ENCODE peak calls at places on chromosomes 5 and 9, in ten cellular contexts. P is NCI-H1092; L is A549; M is stimulated activated CD8-positive, alpha-beta memory T cell treated with anti-CD3 and anti-CD28 coated beads, Interleukin-7, amount 100 ng/mL, for 24 hours; I is prostate gland; H is head of caudate nucleus; S is chondrocyte; O is DMS153; A is hypothalamus; V is naive thymus-derived CD8-positive, alpha-beta T cell. N is an unnamed sample.

GRCh38 chr5:149561848-149562247 is 10.6 kb upstream of the CSNK1A1 start:
- DNase-seq in O (no peak), P (no peak), I (no peak), L (peak), M (no peak), H (no peak), A (no peak), S (no peak), V (no peak), N (peak)

GRCh38 chr5:143703659-143704058 is 108.3 kb upstream of the HMHB1 start:
- DNase-seq in O (no peak), P (no peak), A (no peak), S (no peak), L (no peak), V (no peak), M (no peak), I (no peak), H (no peak), N (no peak)

GRCh38 chr5:122985954-122986721 is 50.4 kb downstream of the PPIC start:
- DNase-seq in L (no peak), V (no peak), O (no peak), S (no peak), A (no peak), I (no peak), M (no peak), H (no peak), P (no peak), N (no peak)

GRCh38 chr5:60435808-60436207 is 264.2 kb downstream of the DEPDC1B start:
- DNase-seq in L (no peak), V (no peak), H (no peak), A (no peak), I (no peak), P (no peak), O (no peak), S (no peak), M (no peak), N (no peak)

GRCh38 chr5:174999581-174999980 is 275.2 kb downstream of the MSX2 start:
- DNase-seq in L (no peak), M (no peak), O (no peak), I (no peak), A (no peak), V (no peak), P (no peak), H (no peak), S (no peak), N (no peak)

GRCh38 chr9:18658764-18659705 is 185.1 kb downstream of the ADAMTSL1 start:
- DNase-seq in H (no peak), P (no peak), I (no peak), A (no peak), V (no peak), S (no peak), L (no peak), M (no peak), O (no peak), N (peak)

GRCh38 chr5:169249001-169249400 is 51.9 kb downstream of the SLIT3 start:
- DNase-seq in I (no peak), A (no peak), M (no peak), S (no peak), L (no peak), V (no peak), P (no peak), H (no peak), O (no peak), N (peak)

GRCh38 chr5:33400675-33401074 is 40.1 kb upstream of the TARS1 start:
- DNase-seq in V (no peak), P (no peak), S (no peak), H (no peak), A (no peak), O (no peak), L (no peak), M (no peak), I (no peak), N (no peak)

GRCh38 chr5:153827407-153827806 is 211.3 kb downstream of the FAM114A2 start:
- DNase-seq in H (peak), I (no peak), L (peak), A (no peak), P (no peak), S (no peak), V (no peak), M (no peak), O (no peak), N (peak)

GRCh38 chr5:157204765-157205164 is 24.1 kb downstream of the ITK start:
- DNase-seq in V (peak), I (no peak), S (no peak), O (no peak), A (no peak), P (no peak), H (no peak), L (no peak), M (no peak), N (no peak)

GRCh38 chr5:125798311-125798710 is 624.9 kb upstream of the GRAMD2B start:
- DNase-seq in S (no peak), V (no peak), L (peak), M (no peak), H (no peak), O (no peak), I (no peak), A (no peak), P (no peak), N (peak)

GRCh38 chr5:31193591-31194457 is at the start of gene CDH6:
- DNase-seq in M (no peak), A (peak), O (no peak), H (peak), I (no peak), S (peak), L (peak), V (no peak), P (peak), N (peak)

GRCh38 chr9:126827227-126827626 is 22.4 kb downstream of the ZBTB43 start:
- DNase-seq in V (no peak), P (no peak), H (no peak), A (no peak), I (no peak), S (no peak), M (no peak), O (no peak), L (no peak), N (no peak)

GRCh38 chr5:179879690-179880010 is 21.0 kb upstream of the MRNIP start:
- DNase-seq in I (no peak), L (no peak), V (no peak), O (no peak), P (no peak), M (no peak), S (peak), A (no peak), H (no peak), N (no peak)

GRCh38 chr5:127281609-127282008 is 9.0 kb upstream of the MEGF10 start:
- DNase-seq in S (no peak), I (no peak), O (no peak), L (no peak), A (no peak), H (no peak), M (no peak), V (no peak), P (no peak), N (no peak)

GRCh38 chr9:72577212-72577753 is 55.9 kb downstream of the TMC1 start:
- DNase-seq in A (no peak), M (no peak), V (no peak), P (no peak), O (peak), L (peak), S (no peak), H (no peak), I (peak), N (peak)

GRCh38 chr9:70678153-70678552 is 263.7 kb upstream of the KLF9 start:
- DNase-seq in I (no peak), P (no peak), M (no peak), S (no peak), V (no peak), A (no peak), L (no peak), O (no peak), H (no peak), N (no peak)

GRCh38 chr5:171467107-171467506 is 47.7 kb downstream of the FGF18 start:
- DNase-seq in V (no peak), I (no peak), S (no peak), H (no peak), A (no peak), M (no peak), L (no peak), O (no peak), P (no peak), N (no peak)

GRCh38 chr9:69945671-69946141 is 97.9 kb upstream of the MAMDC2 start:
- DNase-seq in S (no peak), V (no peak), H (peak), O (peak), P (no peak), L (peak), M (no peak), A (no peak), I (no peak), N (peak)

GRCh38 chr5:176739461-176740051 is 70.8 kb upstream of the UNC5A start:
- DNase-seq in P (peak), L (no peak), S (no peak), A (no peak), O (peak), V (no peak), I (no peak), H (peak), M (no peak), N (no peak)

GRCh38 chr5:113199122-113199905 is 222.7 kb downstream of the DCP2 start:
- DNase-seq in H (no peak), A (no peak), L (no peak), V (no peak), I (no peak), M (no peak), O (no peak), P (no peak), S (no peak), N (peak)

GRCh38 chr9:1050125-1050895 is at the start of gene DMRT2:
- DNase-seq in I (peak), V (no peak), S (no peak), L (peak), O (peak), P (no peak), H (peak), M (no peak), A (peak), N (peak)

GRCh38 chr5:6837519-6838110 is 124.4 kb downstream of the TENT4A start:
- DNase-seq in H (no peak), I (no peak), O (no peak), S (no peak), L (peak), A (no peak), P (no peak), V (no peak), M (no peak), N (peak)

GRCh38 chr5:38379360-38379827 is 121.0 kb downstream of the EGFLAM start:
- DNase-seq in H (no peak), V (no peak), I (no peak), M (no peak), L (no peak), A (no peak), O (no peak), S (no peak), P (no peak), N (no peak)

GRCh38 chr5:160359816-160360215 is 10.6 kb downstream of the C1QTNF2 start:
- DNase-seq in L (no peak), H (no peak), V (no peak), P (no peak), S (no peak), A (no peak), I (no peak), O (no peak), M (no peak), N (no peak)

GRCh38 chr5:143241892-143242291 is 161.6 kb downstream of the NR3C1 start:
- DNase-seq in A (no peak), L (no peak), P (no peak), H (no peak), I (no peak), M (no peak), V (no peak), S (no peak), O (no peak), N (peak)

GRCh38 chr5:32172908-32173393 is 1.2 kb downstream of the GOLPH3 start:
- DNase-seq in A (no peak), L (no peak), I (no peak), S (no peak), O (no peak), V (no peak), P (no peak), H (no peak), M (no peak), N (no peak)

GRCh38 chr9:5834214-5834613 is 1.3 kb upstream of the ERMP1 start:
- DNase-seq in M (no peak), S (no peak), L (no peak), I (no peak), P (no peak), V (no peak), A (no peak), H (no peak), O (no peak), N (no peak)

GRCh38 chr9:127192744-127193143 is 70.3 kb upstream of the ANGPTL2 start:
- DNase-seq in O (no peak), L (no peak), I (no peak), V (no peak), H (no peak), M (no peak), A (no peak), P (no peak), S (no peak), N (no peak)

GRCh38 chr5:86878250-86878649 is 260.5 kb downstream of the COX7C start:
- DNase-seq in P (no peak), M (no peak), I (no peak), L (no peak), S (no peak), H (no peak), V (no peak), O (peak), A (no peak), N (peak)

GRCh38 chr5:168179185-168179584 is 112.3 kb upstream of the WWC1 start:
- DNase-seq in P (no peak), O (no peak), I (no peak), M (no peak), A (no peak), V (no peak), L (no peak), S (no peak), H (no peak), N (peak)

GRCh38 chr9:26955222-26955903 is 849 bp upstream of the IFT74 start:
- DNase-seq in P (no peak), I (no peak), S (no peak), M (no peak), H (no peak), L (no peak), V (no peak), A (peak), O (no peak), N (peak)

GRCh38 chr5:138955013-138955660 is 80.0 kb upstream of the LRRTM2 start:
- DNase-seq in V (no peak), I (no peak), M (no peak), H (peak), S (peak), O (peak), A (no peak), P (peak), L (no peak), N (no peak)